ENCODE peak calls at places on chromosome 10, in four cellular contexts. K is HepG2, E is GM12878, U is K562. T is an unnamed sample.

GRCh38 chr10:113958631-113959382 is 84.9 kb upstream of the ADRB1 start:
- DNase-seq in K (peak; percentile 88), E (no peak), U (peak; percentile 19), T (no peak)

GRCh38 chr10:80459047-80459865 is 5.1 kb downstream of the TSPAN14 start:
- DNase-seq in K (no peak), E (peak; percentile 73), U (peak; percentile 96), T (peak; percentile 41)

GRCh38 chr10:82340166-82340565 is 465.2 kb downstream of the NRG3 start:
- DNase-seq in K (no peak), E (no peak), U (no peak), T (no peak)

GRCh38 chr10:57119690-57120089 is 758.6 kb upstream of the ZWINT start:
- DNase-seq in K (no peak), E (no peak), U (no peak), T (no peak)

GRCh38 chr10:55220975-55221374 is 419.9 kb upstream of the PCDH15 start:
- DNase-seq in K (no peak), E (no peak), U (no peak), T (no peak)

GRCh38 chr10:68231106-68231901 is 609 bp downstream of the ATOH7 start:
- DNase-seq in K (peak; percentile 30), E (no peak), U (peak; percentile 71), T (peak; percentile 87)

GRCh38 chr10:80472234-80473095 is 18.4 kb downstream of the TSPAN14 start:
- DNase-seq in K (no peak), E (peak; percentile 92), U (no peak), T (no peak)

GRCh38 chr10:16192337-16192736 is 244.5 kb upstream of the PTER start:
- DNase-seq in K (no peak), E (no peak), U (no peak), T (no peak)

GRCh38 chr10:59176241-59177030 is at the start of gene PHYHIPL:
- DNase-seq in K (peak; percentile 63), E (no peak), U (no peak), T (peak; percentile 68)

GRCh38 chr10:114648368-114648767 is 9.7 kb downstream of the ABLIM1 start:
- DNase-seq in K (peak; percentile 68), E (no peak), U (no peak), T (no peak)

GRCh38 chr10:133396035-133396624 is 2.2 kb downstream of the MTG1 start:
- DNase-seq in K (no peak), E (no peak), U (no peak), T (no peak)

GRCh38 chr10:23412223-23412622 is 26.7 kb upstream of the OTUD1 start:
- DNase-seq in K (no peak), E (no peak), U (no peak), T (no peak)

GRCh38 chr10:59622320-59622901 is 87.2 kb downstream of the SLC16A9 start:
- DNase-seq in K (peak; percentile 41), E (no peak), U (peak; percentile 77), T (peak; percentile 88)

GRCh38 chr10:32149257-32149955 is 93.2 kb upstream of the KIF5B start:
- DNase-seq in K (no peak), E (peak; percentile 45), U (peak; percentile 48), T (no peak)

GRCh38 chr10:46264737-46265368 is 21.9 kb upstream of the ANTXRL start:
- DNase-seq in K (no peak), E (no peak), U (no peak), T (no peak)

GRCh38 chr10:89378006-89378627 is at the start of gene IFIT1B:
- DNase-seq in K (no peak), E (no peak), U (no peak), T (peak; percentile 39)

GRCh38 chr10:79069325-79070090 is 742 bp downstream of the ZMIZ1 start:
- DNase-seq in K (no peak), E (no peak), U (peak; percentile 62), T (peak; percentile 44)

GRCh38 chr10:13632879-13633437 is 46.2 kb downstream of the PRPF18 start:
- DNase-seq in K (no peak), E (no peak), U (no peak), T (no peak)

GRCh38 chr10:88077977-88078376 is 214.6 kb downstream of the PTEN start:
- DNase-seq in K (no peak), E (no peak), U (no peak), T (no peak)

GRCh38 chr10:120634629-120635028 is 177.6 kb downstream of the PLPP4 start:
- DNase-seq in K (no peak), E (no peak), U (peak; percentile 20), T (peak; percentile 83)

GRCh38 chr10:24331457-24331856 is 122.5 kb downstream of the KIAA1217 start:
- DNase-seq in K (no peak), E (no peak), U (no peak), T (peak; percentile 47)

GRCh38 chr10:99507265-99507664 is 25.5 kb upstream of the NKX2-3 start:
- DNase-seq in K (no peak), E (no peak), U (no peak), T (no peak)

GRCh38 chr10:9188022-9188810 is 1133.7 kb downstream of the GATA3 start:
- DNase-seq in K (no peak), E (no peak), U (no peak), T (no peak)

GRCh38 chr10:112307631-112308502 is 24.7 kb downstream of the TECTB start:
- DNase-seq in K (peak; percentile 61), E (no peak), U (peak; percentile 55), T (peak; percentile 89)

GRCh38 chr10:72227826-72228225 is 11.8 kb upstream of the ASCC1 start:
- DNase-seq in K (no peak), E (no peak), U (no peak), T (no peak)

GRCh38 chr10:72220637-72221036 is 4.6 kb upstream of the ASCC1 start:
- DNase-seq in K (no peak), E (no peak), U (no peak), T (no peak)

GRCh38 chr10:72226418-72227027 is 10.4 kb upstream of the ASCC1 start:
- DNase-seq in K (no peak), E (no peak), U (no peak), T (no peak)

GRCh38 chr10:72221278-72221677 is 5.2 kb upstream of the ASCC1 start:
- DNase-seq in K (no peak), E (no peak), U (no peak), T (no peak)

DNA sequence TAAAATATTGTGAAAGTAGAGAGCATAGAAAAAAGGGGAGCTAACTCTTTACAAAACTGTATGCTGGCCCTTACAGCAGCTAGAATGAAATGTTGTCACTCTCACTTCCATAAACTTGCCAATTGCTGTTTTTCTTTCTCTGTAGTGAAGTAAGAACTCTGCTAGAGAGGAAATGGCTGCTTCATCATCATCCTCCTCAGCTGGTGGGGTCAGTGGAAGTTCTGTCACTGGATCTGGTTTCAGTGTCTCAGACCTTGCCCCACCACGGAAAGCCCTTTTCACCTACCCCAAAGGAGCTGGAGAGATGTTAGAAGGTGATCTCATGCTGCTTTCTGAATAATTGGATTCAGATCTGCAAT is 7.6 kb upstream of the ASCC1 start:
- DNase-seq in K (no peak), E (no peak), U (no peak), T (no peak)
- H3K36me3 ChIP-seq in K (peaks cover 7% of the 10 kb centered on the region), E (peaks cover 22% of the 10 kb centered on the region), U (peaks cover 38% of the 10 kb centered on the region), T (no peaks in the 10 kb centered on the region)

GRCh38 chr10:42961156-42961589 is 115.7 kb upstream of the RET start:
- DNase-seq in K (no peak), E (no peak), U (no peak), T (no peak)
- TF ChIP-seq JUNB in K (no peak), E (no peak), U (no peak), T (no peak)

DNA sequence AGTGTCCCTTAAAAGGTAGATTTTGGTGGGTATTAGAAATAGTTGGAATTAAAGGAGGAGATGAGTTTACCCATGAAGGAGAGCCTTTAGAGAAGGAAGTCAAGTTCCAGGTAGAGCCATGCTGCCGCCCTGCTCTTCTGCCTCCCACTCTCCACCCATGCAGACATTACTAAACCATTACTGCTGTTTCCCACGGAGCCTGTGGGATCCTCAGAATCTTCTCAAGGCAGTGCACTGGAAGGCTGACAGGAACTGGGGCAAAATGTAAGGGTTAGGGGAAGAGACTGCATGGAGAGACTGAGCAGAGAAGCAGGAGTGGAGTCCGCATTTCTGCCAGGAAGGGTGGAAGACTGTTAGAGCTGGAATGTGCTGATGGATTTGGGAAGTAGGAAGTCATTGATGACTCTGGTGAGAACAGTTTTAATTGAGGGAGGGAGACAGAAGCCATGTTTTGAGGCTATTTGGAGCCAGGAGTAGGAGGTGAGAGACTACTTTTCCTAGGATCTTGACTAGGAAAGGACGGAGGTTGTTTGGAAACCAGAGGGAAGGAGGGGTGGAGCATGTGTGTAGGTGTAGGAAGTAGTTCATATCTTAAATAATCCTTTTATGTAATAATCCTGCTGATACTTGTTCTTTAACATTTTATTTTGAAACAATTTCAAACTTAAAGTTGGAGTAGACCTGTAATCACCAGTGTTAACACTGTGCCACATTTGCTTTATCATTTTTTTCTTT is 109.0 kb downstream of the CCNY start:
- DNase-seq in K (no peak), E (no peak), U (no peak), T (no peak)
- H3K36me3 ChIP-seq in K (no peaks in the 10 kb centered on the region), E (no peaks in the 10 kb centered on the region), U (peaks cover 3% of the 10 kb centered on the region), T (peaks cover 14% of the 10 kb centered on the region)

DNA sequence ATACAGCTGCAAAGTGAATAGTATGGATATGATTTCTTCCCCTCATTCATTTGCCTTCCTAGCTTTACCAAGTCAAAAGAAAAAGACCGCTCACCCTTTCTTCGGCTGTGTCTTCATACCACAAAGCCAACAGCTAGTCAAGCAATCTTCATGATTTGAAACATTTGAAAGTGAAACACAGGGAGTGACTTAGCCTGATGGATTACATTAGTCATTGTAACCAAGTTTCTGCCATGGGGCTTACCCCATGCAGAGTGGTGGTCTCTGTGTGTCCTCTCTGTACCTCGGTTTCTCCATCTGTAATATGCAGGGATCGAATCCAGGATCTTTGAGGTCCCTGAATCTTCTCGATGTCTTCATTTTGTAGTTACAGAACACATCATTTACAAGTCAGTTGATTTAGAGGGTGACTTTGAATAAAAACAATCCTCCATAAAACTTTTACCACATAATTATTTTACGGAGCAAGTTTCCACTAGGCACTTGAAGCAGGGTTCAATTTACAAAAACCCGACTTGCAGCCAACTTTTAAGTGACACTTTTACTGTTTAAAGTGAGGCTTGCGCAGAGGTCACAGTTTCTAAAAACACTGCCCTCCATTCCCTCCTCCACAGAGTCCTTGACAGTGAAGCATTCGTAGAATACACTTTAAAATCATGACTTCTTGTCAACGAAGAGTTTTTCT is 2.2 kb upstream of the LGI1 start:
- DNase-seq in K (no peak), E (no peak), U (no peak), T (no peak)
- TF ChIP-seq JUNB in K (no peak), E (no peak), U (no peak), T (no peak)

GRCh38 chr10:2207246-2207922 is 470.1 kb upstream of the ADARB2 start:
- DNase-seq in K (no peak), E (no peak), U (peak; percentile 70), T (no peak)
- H3K36me3 ChIP-seq in K (no peaks in the 10 kb centered on the region), E (no peaks in the 10 kb centered on the region), U (no peaks in the 10 kb centered on the region), T (no peaks in the 10 kb centered on the region)

GRCh38 chr10:70234668-70235447 is 1.6 kb upstream of the PPA1 start:
- DNase-seq in K (no peak), E (no peak), U (peak; percentile 35), T (no peak)
- TF ChIP-seq JUNB in K (no peak), E (no peak), U (no peak), T (no peak)